ENCODE peak calls at places on chromosomes 11 and 22, in five cellular contexts. N is lung, G is heart left ventricle, A is SK-N-SH, C is trophoblast cell. S is an unnamed sample.

GRCh38 chr22:38733329-38734202 is 22.2 kb downstream of the SUN2 start:
- DNase-seq in N (no peak), G (no peak), A (peak; percentile 74), C (peak; percentile 50), S (peak; percentile 81)

GRCh38 chr11:70668204-70669202 is 270.2 kb downstream of the CTTN start:
- DNase-seq in N (no peak), G (no peak), A (no peak), C (no peak), S (no peak)

GRCh38 chr11:67640021-67640757 is 626 bp upstream of the TBX10 start:
- DNase-seq in N (peak; percentile 57), G (no peak), A (peak; percentile 87), C (peak; percentile 78), S (peak; percentile 78)

GRCh38 chr22:46049726-46050450 is 72.9 kb upstream of the WNT7B start:
- DNase-seq in N (no peak), G (no peak), A (no peak), C (no peak), S (peak; percentile 26)

GRCh38 chr11:32172771-32173170 is 81.9 kb downstream of the RCN1 start:
- DNase-seq in N (no peak), G (no peak), A (no peak), C (no peak), S (peak; percentile 3)

GRCh38 chr11:44068180-44068579 is 2.1 kb downstream of the ACCS start:
- DNase-seq in N (no peak), G (no peak), A (no peak), C (no peak), S (no peak)

GRCh38 chr11:12248330-12248729 is 129.0 kb upstream of the PARVA start:
- DNase-seq in N (peak; percentile 95), G (peak; percentile 71), A (peak; percentile 59), C (peak; percentile 43), S (peak; percentile 99)

GRCh38 chr22:38125731-38126344 is 15.4 kb upstream of the BAIAP2L2 start:
- DNase-seq in N (no peak), G (no peak), A (no peak), C (no peak), S (no peak)

GRCh38 chr22:38220653-38221386 is 19.0 kb downstream of the MAFF start:
- DNase-seq in N (no peak), G (no peak), A (no peak), C (peak; percentile 47), S (no peak)

GRCh38 chr11:86151188-86152005 is 82.5 kb upstream of the PICALM start:
- DNase-seq in N (peak; percentile 55), G (peak; percentile 39), A (no peak), C (peak; percentile 54), S (peak; percentile 29)

GRCh38 chr11:35714882-35715612 is 52.5 kb downstream of the TRIM44 start:
- DNase-seq in N (no peak), G (no peak), A (no peak), C (no peak), S (no peak)

GRCh38 chr11:119480375-119481020 is 57.5 kb upstream of the THY1 start:
- DNase-seq in N (no peak), G (no peak), A (no peak), C (no peak), S (no peak)

GRCh38 chr11:44607324-44607962 is 42.0 kb downstream of the CD82 start:
- DNase-seq in N (no peak), G (no peak), A (no peak), C (no peak), S (no peak)

GRCh38 chr11:65776196-65776595 is 4.6 kb downstream of the AP5B1 start:
- DNase-seq in N (no peak), G (no peak), A (no peak), C (peak; percentile 99), S (peak; percentile 76)

GRCh38 chr11:18802381-18803257 is 11.0 kb upstream of the PTPN5 start:
- DNase-seq in N (peak; percentile 36), G (peak; percentile 31), A (peak; percentile 62), C (peak; percentile 73), S (peak; percentile 65)

GRCh38 chr11:31996159-31996881 is 94.6 kb upstream of the RCN1 start:
- DNase-seq in N (no peak), G (no peak), A (no peak), C (no peak), S (no peak)

GRCh38 chr11:7457211-7457610 is 28.1 kb upstream of the OLFML1 start:
- DNase-seq in N (no peak), G (no peak), A (no peak), C (peak; percentile 43), S (no peak)

GRCh38 chr11:14067686-14068085 is 105.2 kb downstream of the SPON1 start:
- DNase-seq in N (no peak), G (no peak), A (no peak), C (no peak), S (no peak)

GRCh38 chr11:9672288-9672916 is 8.5 kb downstream of the SWAP70 start:
- DNase-seq in N (no peak), G (no peak), A (no peak), C (peak; percentile 56), S (no peak)

GRCh38 chr11:66842896-66843775 is at the start of gene RCE1:
- DNase-seq in N (peak; percentile 89), G (peak; percentile 93), A (peak; percentile 99), C (peak; percentile 95), S (peak; percentile 92)

GRCh38 chr11:47213985-47214564 is 699 bp upstream of the DDB2 start:
- DNase-seq in N (peak; percentile 95), G (peak; percentile 92), A (peak; percentile 88), C (peak; percentile 93), S (peak; percentile 96)

GRCh38 chr11:62664405-62665074 is 470 bp downstream of the C11orf98 start:
- DNase-seq in N (peak; percentile 36), G (no peak), A (peak; percentile 73), C (peak; percentile 79), S (peak; percentile 65)

GRCh38 chr11:119107538-119108150 is 500 bp downstream of the C2CD2L start:
- DNase-seq in N (no peak), G (no peak), A (no peak), C (peak; percentile 41), S (no peak)

GRCh38 chr22:45534339-45535192 is 31.9 kb downstream of the FBLN1 start:
- DNase-seq in N (no peak), G (no peak), A (no peak), C (no peak), S (no peak)

GRCh38 chr11:62778441-62778840 is 7.2 kb downstream of the TAF6L start:
- DNase-seq in N (no peak), G (no peak), A (no peak), C (no peak), S (no peak)

GRCh38 chr11:15927866-15928217 is 428.5 kb downstream of the SOX6 start:
- DNase-seq in N (no peak), G (no peak), A (no peak), C (no peak), S (no peak)

GRCh38 chr22:23007823-23008222 is 62.5 kb upstream of the GNAZ start:
- DNase-seq in N (no peak), G (no peak), A (no peak), C (no peak), S (no peak)
- H3K4me1 ChIP-seq in N (no peaks in the 10 kb centered on the region), G (no peaks in the 10 kb centered on the region), A (no peaks in the 10 kb centered on the region), C (no peaks in the 10 kb centered on the region), S (peaks cover 3% of the 10 kb centered on the region)

GRCh38 chr22:31790240-31790639 is 36.4 kb downstream of the DEPDC5 start:
- DNase-seq in N (no peak), G (no peak), A (no peak), C (no peak), S (no peak)
- H3K4me1 ChIP-seq in N (peaks cover 1% of the 10 kb centered on the region), G (peaks cover 4% of the 10 kb centered on the region), A (no peaks in the 10 kb centered on the region), C (no peaks in the 10 kb centered on the region), S (no peaks in the 10 kb centered on the region)

GRCh38 chr11:2703487-2704141 is 3.8 kb upstream of the KCNQ1OT1 start:
- DNase-seq in N (no peak), G (no peak), A (no peak), C (no peak), S (no peak)

GRCh38 chr11:2701898-2702434 is 2.2 kb upstream of the KCNQ1OT1 start:
- DNase-seq in N (no peak), G (no peak), A (no peak), C (no peak), S (no peak)

GRCh38 chr11:2701230-2701629 is 1.4 kb upstream of the KCNQ1OT1 start:
- DNase-seq in N (no peak), G (no peak), A (no peak), C (peak; percentile 37), S (no peak)

GRCh38 chr11:2704356-2704755 is 4.6 kb upstream of the KCNQ1OT1 start:
- DNase-seq in N (no peak), G (no peak), A (no peak), C (no peak), S (no peak)

GRCh38 chr11:2702771-2703486 is 3.1 kb upstream of the KCNQ1OT1 start:
- DNase-seq in N (no peak), G (no peak), A (no peak), C (no peak), S (no peak)
- H3K4me1 ChIP-seq in N (peaks cover 3% of the 10 kb centered on the region), G (no peaks in the 10 kb centered on the region), A (no peaks in the 10 kb centered on the region), C (peaks cover 16% of the 10 kb centered on the region), S (no peaks in the 10 kb centered on the region)

GRCh38 chr22:23143119-23143518 is 1.3 kb upstream of the RSPH14 start:
- DNase-seq in N (no peak), G (no peak), A (no peak), C (no peak), S (no peak)

GRCh38 chr22:23142546-23143105 is 836 bp upstream of the RSPH14 start:
- DNase-seq in N (no peak), G (no peak), A (no peak), C (no peak), S (no peak)

GRCh38 chr22:23138584-23139469 is 3.0 kb downstream of the RSPH14 start:
- DNase-seq in N (no peak), G (no peak), A (no peak), C (no peak), S (no peak)

GRCh38 chr22:23137905-23138520 is 3.8 kb downstream of the RSPH14 start:
- DNase-seq in N (peak; percentile 38), G (no peak), A (no peak), C (no peak), S (peak; percentile 30)

DNA sequence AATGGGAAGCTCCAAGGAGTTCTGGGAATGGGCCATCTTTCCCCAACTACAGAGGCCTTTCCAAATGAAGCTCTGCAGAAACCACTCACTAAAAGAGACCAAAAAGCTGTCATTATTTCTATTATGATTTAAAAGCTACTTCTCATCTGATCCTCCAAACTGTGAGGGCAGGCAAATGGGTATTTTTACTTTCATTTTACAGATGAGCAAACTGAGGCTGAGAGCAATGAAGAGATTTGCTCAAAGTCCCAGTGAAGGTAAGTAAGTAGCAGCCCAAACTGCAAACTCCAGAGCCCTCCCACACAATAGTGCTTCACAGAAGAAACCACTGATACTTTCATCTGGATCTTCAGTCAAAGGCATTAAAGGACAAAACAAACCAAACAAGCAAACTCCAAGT is 1.4 kb downstream of the RSPH14 start:
- DNase-seq in N (no peak), G (no peak), A (no peak), C (no peak), S (no peak)
- H3K4me1 ChIP-seq in N (peaks cover 2% of the 10 kb centered on the region), G (peaks cover 25% of the 10 kb centered on the region), A (peaks cover 6% of the 10 kb centered on the region), C (peaks cover 3% of the 10 kb centered on the region), S (peaks cover 15% of the 10 kb centered on the region)